ENCODE peak calls at places on chromosome 19, in six cellular contexts. Q is stimulated activated naive CD4-positive, alpha-beta T cell treated with Interleukin-2 at 50 U/mL for 16 hours; R is activated naive CD8-positive, alpha-beta T cell treated with anti-CD3 and anti-CD28 coated beads, Interleukin-2, amount 10 ng/mL, durations not matched to agents 7 days and 5 days; X is Right ventricle myocardium inferior; G is HEK293T; M is tibial nerve. E is an unnamed sample.

GRCh38 chr19:11091343-11092153 is 2.3 kb downstream of the LDLR start:
- DNase-seq in G (no peak), Q (peak; percentile 51), R (no peak), X (peak; percentile 64), M (peak; percentile 30), E (peak; percentile 38)

GRCh38 chr19:5038631-5039271 is 69.8 kb downstream of the KDM4B start:
- DNase-seq in X (no peak), G (peak; percentile 59), R (no peak), M (no peak), Q (no peak), E (no peak)

GRCh38 chr19:10946964-10947657 is 13.7 kb upstream of the SMARCA4 start:
- DNase-seq in R (no peak), M (no peak), X (no peak), Q (no peak), G (no peak), E (no peak)

GRCh38 chr19:56333506-56333905 is 18.9 kb upstream of the ZSCAN5A start:
- DNase-seq in R (no peak), Q (peak; percentile 7), X (no peak), G (peak; percentile 32), M (no peak), E (peak; percentile 7)

GRCh38 chr19:33039108-33039599 is 25.5 kb downstream of the RHPN2 start:
- DNase-seq in G (no peak), R (no peak), Q (no peak), M (no peak), X (no peak), E (no peak)

GRCh38 chr19:8528500-8528899 is 14.5 kb upstream of the ZNF414 start:
- DNase-seq in M (no peak), Q (no peak), R (no peak), G (no peak), X (no peak), E (no peak)

GRCh38 chr19:51014242-51014641 is 5.3 kb downstream of the KLK10 start:
- DNase-seq in X (no peak), R (no peak), G (no peak), M (no peak), Q (no peak), E (no peak)

GRCh38 chr19:10718205-10719196 is 622 bp downstream of the DNM2 start:
- DNase-seq in X (peak; percentile 82), G (peak; percentile 45), M (no peak), R (peak; percentile 73), Q (peak; percentile 36), E (peak; percentile 59)

GRCh38 chr19:50803633-50804419 is 13.6 kb downstream of the ACP4 start:
- DNase-seq in R (no peak), M (no peak), X (no peak), G (peak; percentile 55), Q (peak; percentile 45), E (peak; percentile 56)

GRCh38 chr19:5865772-5866171 is 4.6 kb downstream of the FUT5 start:
- DNase-seq in R (no peak), X (no peak), Q (no peak), M (no peak), G (no peak), E (no peak)

GRCh38 chr19:5997371-5997770 is 19.4 kb upstream of the RANBP3 start:
- DNase-seq in R (no peak), X (no peak), M (no peak), G (no peak), Q (no peak), E (no peak)

GRCh38 chr19:13366529-13367143 is 139.6 kb downstream of the CACNA1A start:
- DNase-seq in X (no peak), M (no peak), Q (no peak), G (peak; percentile 45), R (no peak), E (no peak)

GRCh38 chr19:56765107-56765506 is 75.4 kb downstream of the PEG3 start:
- DNase-seq in G (no peak), M (no peak), R (peak; percentile 47), X (peak; percentile 79), Q (no peak), E (peak; percentile 7)

GRCh38 chr19:36771275-36772231 is 1.1 kb downstream of the ZNF850 start:
- DNase-seq in M (no peak), Q (peak; percentile 4), R (peak; percentile 65), G (no peak), X (no peak), E (no peak)

GRCh38 chr19:32339988-32340874 is 5.2 kb upstream of the ZNF507 start:
- DNase-seq in M (peak; percentile 39), G (peak; percentile 61), Q (peak; percentile 28), R (peak; percentile 43), X (peak; percentile 78), E (peak; percentile 53)

GRCh38 chr19:54136086-54136863 is 1.3 kb upstream of the CNOT3 start:
- DNase-seq in M (no peak), G (no peak), Q (no peak), R (no peak), X (peak; percentile 45), E (no peak)

GRCh38 chr19:54325631-54326030 is 12.7 kb upstream of the LILRA5 start:
- DNase-seq in X (no peak), G (no peak), Q (no peak), R (no peak), M (no peak), E (no peak)